ENCODE peak calls at places on chromosome 21, in nine cellular contexts. One of them, this sample, is unnamed.

GRCh38 chr21:19853709-19854575 is 1144.3 kb upstream of the NCAM2 start:
- DNase-seq in mesothelial cell of epicardium: no peak
- DNase-seq in stomach: no peak
- DNase-seq in MCF 10A: no peak
- DNase-seq in cardiac fibroblast: no peak
- DNase-seq in uterus: no peak
- DNase-seq in heart left ventricle: no peak
- DNase-seq in neural progenitor cell: no peak
- DNase-seq in BJ: no peak
- DNase-seq in this sample: no peak

GRCh38 chr21:39451332-39452206 is at the start of gene SH3BGR:
- DNase-seq in mesothelial cell of epicardium: no peak
- DNase-seq in stomach: no peak
- DNase-seq in MCF 10A: peak
- DNase-seq in uterus: peak
- DNase-seq in heart left ventricle: peak
- DNase-seq in cardiac fibroblast: peak
- DNase-seq in BJ: no peak
- DNase-seq in neural progenitor cell: peak
- DNase-seq in this sample: no peak

GRCh38 chr21:15001773-15002647 is 62.8 kb downstream of the NRIP1 start:
- DNase-seq in mesothelial cell of epicardium: no peak
- DNase-seq in uterus: no peak
- DNase-seq in cardiac fibroblast: no peak
- DNase-seq in heart left ventricle: no peak
- DNase-seq in BJ: no peak
- DNase-seq in MCF 10A: no peak
- DNase-seq in neural progenitor cell: no peak
- DNase-seq in stomach: no peak
- DNase-seq in this sample: no peak

GRCh38 chr21:25708467-25709065 is 26.1 kb downstream of the ATP5PF start:
- DNase-seq in uterus: peak
- DNase-seq in heart left ventricle: peak
- DNase-seq in neural progenitor cell: peak
- DNase-seq in stomach: peak
- DNase-seq in cardiac fibroblast: peak
- DNase-seq in mesothelial cell of epicardium: no peak
- DNase-seq in BJ: no peak
- DNase-seq in MCF 10A: peak
- DNase-seq in this sample: no peak

GRCh38 chr21:21631961-21632360 is 633.8 kb downstream of the NCAM2 start:
- DNase-seq in cardiac fibroblast: peak
- DNase-seq in BJ: no peak
- DNase-seq in heart left ventricle: no peak
- DNase-seq in MCF 10A: no peak
- DNase-seq in uterus: no peak
- DNase-seq in stomach: no peak
- DNase-seq in neural progenitor cell: no peak
- DNase-seq in mesothelial cell of epicardium: no peak
- DNase-seq in this sample: no peak

GRCh38 chr21:34027727-34028461 is 45.5 kb upstream of the MRPS6 start:
- DNase-seq in BJ: no peak
- DNase-seq in MCF 10A: no peak
- DNase-seq in cardiac fibroblast: peak
- DNase-seq in neural progenitor cell: no peak
- DNase-seq in mesothelial cell of epicardium: no peak
- DNase-seq in stomach: no peak
- DNase-seq in heart left ventricle: no peak
- DNase-seq in uterus: no peak
- DNase-seq in this sample: no peak

GRCh38 chr21:14711287-14711686 is 165.2 kb upstream of the SAMSN1 start:
- DNase-seq in MCF 10A: no peak
- DNase-seq in cardiac fibroblast: peak
- DNase-seq in stomach: no peak
- DNase-seq in BJ: no peak
- DNase-seq in uterus: no peak
- DNase-seq in mesothelial cell of epicardium: no peak
- DNase-seq in heart left ventricle: no peak
- DNase-seq in neural progenitor cell: no peak
- DNase-seq in this sample: no peak

GRCh38 chr21:39687069-39687468 is 57.9 kb upstream of the IGSF5 start:
- DNase-seq in heart left ventricle: no peak
- DNase-seq in stomach: no peak
- DNase-seq in uterus: no peak
- DNase-seq in mesothelial cell of epicardium: no peak
- DNase-seq in neural progenitor cell: no peak
- DNase-seq in MCF 10A: no peak
- DNase-seq in cardiac fibroblast: no peak
- DNase-seq in BJ: no peak
- DNase-seq in this sample: no peak

GRCh38 chr21:44348861-44349260 is 4.6 kb upstream of the TRPM2 start:
- DNase-seq in neural progenitor cell: no peak
- DNase-seq in MCF 10A: no peak
- DNase-seq in BJ: no peak
- DNase-seq in mesothelial cell of epicardium: no peak
- DNase-seq in cardiac fibroblast: no peak
- DNase-seq in uterus: no peak
- DNase-seq in stomach: no peak
- DNase-seq in heart left ventricle: no peak
- DNase-seq in this sample: no peak

GRCh38 chr21:44941567-44941966 is 1.7 kb downstream of the SLX9 start:
- DNase-seq in uterus: no peak
- DNase-seq in MCF 10A: no peak
- DNase-seq in neural progenitor cell: no peak
- DNase-seq in heart left ventricle: no peak
- DNase-seq in cardiac fibroblast: no peak
- DNase-seq in stomach: no peak
- DNase-seq in BJ: no peak
- DNase-seq in mesothelial cell of epicardium: no peak
- DNase-seq in this sample: peak

GRCh38 chr21:33944185-33944763 is 28.7 kb upstream of the ATP5PO start:
- DNase-seq in mesothelial cell of epicardium: no peak
- DNase-seq in cardiac fibroblast: no peak
- DNase-seq in neural progenitor cell: no peak
- DNase-seq in stomach: no peak
- DNase-seq in heart left ventricle: no peak
- DNase-seq in MCF 10A: no peak
- DNase-seq in uterus: no peak
- DNase-seq in BJ: no peak
- DNase-seq in this sample: no peak

GRCh38 chr21:22711636-22712035 is 1713.4 kb downstream of the NCAM2 start:
- DNase-seq in neural progenitor cell: no peak
- DNase-seq in MCF 10A: peak
- DNase-seq in heart left ventricle: no peak
- DNase-seq in BJ: no peak
- DNase-seq in mesothelial cell of epicardium: no peak
- DNase-seq in cardiac fibroblast: no peak
- DNase-seq in uterus: no peak
- DNase-seq in stomach: no peak
- DNase-seq in this sample: no peak

GRCh38 chr21:31172328-31172727 is 134.1 kb upstream of the KRTAP19-8 start:
- DNase-seq in BJ: no peak
- DNase-seq in neural progenitor cell: peak
- DNase-seq in mesothelial cell of epicardium: no peak
- DNase-seq in cardiac fibroblast: no peak
- DNase-seq in MCF 10A: no peak
- DNase-seq in stomach: no peak
- DNase-seq in heart left ventricle: no peak
- DNase-seq in uterus: no peak
- DNase-seq in this sample: no peak

GRCh38 chr21:23725576-23725975 is 1881.7 kb downstream of the MRPL39 start:
- DNase-seq in uterus: no peak
- DNase-seq in MCF 10A: no peak
- DNase-seq in BJ: no peak
- DNase-seq in heart left ventricle: no peak
- DNase-seq in stomach: no peak
- DNase-seq in mesothelial cell of epicardium: no peak
- DNase-seq in neural progenitor cell: no peak
- DNase-seq in cardiac fibroblast: no peak
- DNase-seq in this sample: no peak

GRCh38 chr21:44823179-44823654 is 5.4 kb upstream of the SUMO3 start:
- DNase-seq in stomach: no peak
- DNase-seq in uterus: no peak
- DNase-seq in MCF 10A: no peak
- DNase-seq in heart left ventricle: no peak
- DNase-seq in mesothelial cell of epicardium: no peak
- DNase-seq in neural progenitor cell: no peak
- DNase-seq in BJ: no peak
- DNase-seq in cardiac fibroblast: no peak
- DNase-seq in this sample: no peak

GRCh38 chr21:16082038-16082816 is 352.4 kb downstream of the USP25 start:
- DNase-seq in uterus: no peak
- DNase-seq in BJ: no peak
- DNase-seq in heart left ventricle: no peak
- DNase-seq in mesothelial cell of epicardium: no peak
- DNase-seq in cardiac fibroblast: peak
- DNase-seq in neural progenitor cell: peak
- DNase-seq in MCF 10A: peak
- DNase-seq in stomach: no peak
- DNase-seq in this sample: no peak
- TF ChIP-seq CTCF in uterus: peak
- TF ChIP-seq CTCF in BJ: peak
- TF ChIP-seq CTCF in heart left ventricle: peak
- TF ChIP-seq CTCF in mesothelial cell of epicardium: peak
- TF ChIP-seq CTCF in cardiac fibroblast: no peak
- TF ChIP-seq CTCF in neural progenitor cell: peak
- TF ChIP-seq CTCF in MCF 10A: peak
- TF ChIP-seq CTCF in stomach: no peak
- TF ChIP-seq CTCF in this sample: peak

GRCh38 chr21:42560517-42561179 is 47.0 kb downstream of the SLC37A1 start:
- DNase-seq in uterus: no peak
- DNase-seq in heart left ventricle: no peak
- DNase-seq in mesothelial cell of epicardium: no peak
- DNase-seq in stomach: no peak
- DNase-seq in cardiac fibroblast: no peak
- DNase-seq in MCF 10A: no peak
- DNase-seq in neural progenitor cell: no peak
- DNase-seq in BJ: no peak
- DNase-seq in this sample: no peak

GRCh38 chr21:42563261-42564045 is 49.8 kb downstream of the SLC37A1 start:
- DNase-seq in mesothelial cell of epicardium: peak
- DNase-seq in stomach: peak
- DNase-seq in MCF 10A: peak
- DNase-seq in heart left ventricle: no peak
- DNase-seq in neural progenitor cell: no peak
- DNase-seq in cardiac fibroblast: no peak
- DNase-seq in uterus: peak
- DNase-seq in BJ: no peak
- DNase-seq in this sample: no peak

GRCh38 chr21:42562258-42562657 is 48.6 kb downstream of the SLC37A1 start:
- DNase-seq in BJ: no peak
- DNase-seq in stomach: no peak
- DNase-seq in cardiac fibroblast: no peak
- DNase-seq in heart left ventricle: no peak
- DNase-seq in mesothelial cell of epicardium: no peak
- DNase-seq in neural progenitor cell: no peak
- DNase-seq in uterus: no peak
- DNase-seq in MCF 10A: no peak
- DNase-seq in this sample: no peak

GRCh38 chr21:42562816-42563215 is 49.2 kb downstream of the SLC37A1 start:
- DNase-seq in uterus: no peak
- DNase-seq in BJ: no peak
- DNase-seq in MCF 10A: no peak
- DNase-seq in heart left ventricle: no peak
- DNase-seq in neural progenitor cell: no peak
- DNase-seq in mesothelial cell of epicardium: peak
- DNase-seq in cardiac fibroblast: no peak
- DNase-seq in stomach: no peak
- DNase-seq in this sample: no peak

DNA sequence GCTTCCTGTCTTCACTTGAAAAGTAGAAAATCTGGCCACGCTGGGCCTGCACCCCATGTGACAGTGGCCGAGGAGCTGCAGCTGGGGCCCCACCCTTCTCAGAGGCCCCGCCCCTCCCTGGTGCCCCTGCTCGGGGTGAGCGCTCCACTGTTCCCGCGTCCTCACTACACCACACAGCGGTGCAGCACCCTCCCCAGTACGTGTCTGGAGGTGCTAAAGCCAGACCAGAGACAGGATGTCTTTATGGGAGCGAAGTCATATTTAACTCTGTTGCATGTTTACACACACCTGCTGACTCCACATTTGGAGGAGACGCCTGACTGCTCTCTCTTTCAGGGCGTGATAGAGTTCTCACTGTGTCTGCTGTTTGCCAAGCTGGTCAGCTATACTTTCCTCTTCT is 48.1 kb downstream of the SLC37A1 start:
- DNase-seq in heart left ventricle: no peak
- DNase-seq in MCF 10A: no peak
- DNase-seq in uterus: no peak
- DNase-seq in cardiac fibroblast: no peak
- DNase-seq in BJ: no peak
- DNase-seq in stomach: no peak
- DNase-seq in neural progenitor cell: no peak
- DNase-seq in mesothelial cell of epicardium: no peak
- DNase-seq in this sample: no peak
- TF ChIP-seq CTCF in heart left ventricle: no peak
- TF ChIP-seq CTCF in MCF 10A: no peak
- TF ChIP-seq CTCF in uterus: no peak
- TF ChIP-seq CTCF in cardiac fibroblast: no peak
- TF ChIP-seq CTCF in BJ: no peak
- TF ChIP-seq CTCF in stomach: no peak
- TF ChIP-seq CTCF in neural progenitor cell: no peak
- TF ChIP-seq CTCF in mesothelial cell of epicardium: no peak
- TF ChIP-seq CTCF in this sample: no peak

DNA sequence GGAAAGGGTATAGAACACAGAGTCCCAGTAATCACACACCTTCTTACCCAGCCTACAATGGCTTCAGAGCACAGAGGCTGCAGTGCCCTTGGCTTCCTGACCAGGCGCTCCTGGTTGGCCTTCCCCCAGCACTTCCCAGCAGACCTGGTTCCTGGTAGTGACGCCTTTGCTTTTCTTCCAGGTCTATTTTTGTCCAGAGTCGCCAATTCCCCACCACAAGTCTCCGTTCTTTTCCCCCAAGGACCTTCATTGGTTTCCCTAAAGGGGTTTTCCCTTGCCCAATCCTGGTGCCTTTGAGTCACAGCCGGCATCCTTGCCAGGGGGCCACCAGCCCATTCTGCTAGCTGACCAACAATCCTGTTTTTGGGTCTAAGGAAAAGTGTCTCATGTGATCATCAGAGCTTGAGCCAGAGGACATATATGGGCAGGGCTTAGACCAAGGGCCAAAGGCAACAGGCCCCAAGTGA is 84.8 kb downstream of the KCNJ15 start:
- DNase-seq in BJ: no peak
- DNase-seq in neural progenitor cell: no peak
- DNase-seq in heart left ventricle: no peak
- DNase-seq in MCF 10A: peak
- DNase-seq in uterus: peak
- DNase-seq in stomach: peak
- DNase-seq in mesothelial cell of epicardium: no peak
- DNase-seq in cardiac fibroblast: peak
- DNase-seq in this sample: no peak
- TF ChIP-seq CTCF in BJ: no peak
- TF ChIP-seq CTCF in neural progenitor cell: no peak
- TF ChIP-seq CTCF in heart left ventricle: no peak
- TF ChIP-seq CTCF in MCF 10A: no peak
- TF ChIP-seq CTCF in uterus: no peak
- TF ChIP-seq CTCF in stomach: no peak
- TF ChIP-seq CTCF in mesothelial cell of epicardium: no peak
- TF ChIP-seq CTCF in cardiac fibroblast: no peak
- TF ChIP-seq CTCF in this sample: no peak

GRCh38 chr21:32599146-32599925 is 12.8 kb downstream of the CFAP298 start:
- DNase-seq in BJ: no peak
- DNase-seq in stomach: no peak
- DNase-seq in neural progenitor cell: no peak
- DNase-seq in mesothelial cell of epicardium: no peak
- DNase-seq in heart left ventricle: no peak
- DNase-seq in cardiac fibroblast: no peak
- DNase-seq in MCF 10A: no peak
- DNase-seq in uterus: no peak
- DNase-seq in this sample: no peak
- TF ChIP-seq CTCF in BJ: no peak
- TF ChIP-seq CTCF in stomach: no peak
- TF ChIP-seq CTCF in neural progenitor cell: no peak
- TF ChIP-seq CTCF in mesothelial cell of epicardium: no peak
- TF ChIP-seq CTCF in heart left ventricle: no peak
- TF ChIP-seq CTCF in cardiac fibroblast: no peak
- TF ChIP-seq CTCF in MCF 10A: no peak
- TF ChIP-seq CTCF in uterus: no peak
- TF ChIP-seq CTCF in this sample: no peak